ENCODE peak calls at places on chromosomes 13 and 19, in six cellular contexts. C is IMR-90, E is mesenchymal stem cell, Y is neuronal stem cell, M is H9, V is H1. O is an unnamed sample.

GRCh38 chr13:80262051-80262695 is 78.8 kb downstream of the SPRY2 start:
- DNase-seq in C (no peak), E (no peak), Y (no peak), M (no peak), V (no peak), O (no peak)

GRCh38 chr19:38389101-38389925 is 816 bp downstream of the SPRED3 start:
- DNase-seq in C (peak), E (peak), Y (peak), M (peak), V (no peak), O (peak)

GRCh38 chr13:102354011-102354410 is 47.8 kb downstream of the FGF14 start:
- DNase-seq in C (no peak), E (no peak), Y (no peak), M (no peak), V (no peak), O (peak)

GRCh38 chr19:57269515-57270250 is 10.6 kb upstream of the ZNF460 start:
- DNase-seq in C (peak), E (peak), Y (no peak), M (no peak), V (no peak), O (peak)

GRCh38 chr19:2254052-2254872 is 2.0 kb downstream of the JSRP1 start:
- DNase-seq in C (peak), E (peak), Y (peak), M (peak), V (no peak), O (peak)

GRCh38 chr19:46471116-46471733 is at the start of gene PNMA8A:
- DNase-seq in C (peak), E (peak), Y (peak), M (peak), V (peak), O (peak)

GRCh38 chr19:51735759-51736449 is 12.1 kb upstream of the HAS1 start:
- DNase-seq in C (peak), E (no peak), Y (no peak), M (no peak), V (no peak), O (peak)

GRCh38 chr19:2087621-2088100 is 8.5 kb downstream of the MOB3A start:
- DNase-seq in C (no peak), E (no peak), Y (no peak), M (no peak), V (no peak), O (no peak)

GRCh38 chr19:4061683-4062575 is 4.8 kb downstream of the ZBTB7A start:
- DNase-seq in C (no peak), E (no peak), Y (no peak), M (peak), V (no peak), O (peak)

GRCh38 chr19:19402656-19403372 is 2.7 kb upstream of the GATAD2A start:
- DNase-seq in C (no peak), E (peak), Y (no peak), M (no peak), V (no peak), O (no peak)

GRCh38 chr13:62357887-62358645 is 942.4 kb upstream of the PCDH20 start:
- DNase-seq in C (peak), E (peak), Y (peak), M (peak), V (peak), O (peak)

GRCh38 chr13:29884671-29885424 is 34.4 kb upstream of the UBL3 start:
- DNase-seq in C (peak), E (no peak), Y (peak), M (peak), V (no peak), O (no peak)

GRCh38 chr13:37884026-37884425 is 14.5 kb upstream of the TRPC4 start:
- DNase-seq in C (no peak), E (no peak), Y (no peak), M (no peak), V (no peak), O (no peak)
- H4K91ac ChIP-seq in C (no peak), E (no peak), Y (no peak), M (no peak), V (no peak), O (no peak)

GRCh38 chr19:6514926-6515325 is 12.8 kb upstream of the TUBB4A start:
- DNase-seq in C (no peak), E (no peak), Y (no peak), M (no peak), V (no peak), O (no peak)

GRCh38 chr19:6519289-6519688 is 11.5 kb upstream of the TNFSF9 start:
- DNase-seq in C (peak), E (no peak), Y (no peak), M (no peak), V (no peak), O (peak)

GRCh38 chr19:6521718-6522646 is 8.8 kb upstream of the TNFSF9 start:
- DNase-seq in C (no peak), E (no peak), Y (no peak), M (no peak), V (no peak), O (no peak)

GRCh38 chr19:6516018-6516658 is 14.0 kb upstream of the TUBB4A start:
- DNase-seq in C (peak), E (peak), Y (peak), M (peak), V (peak), O (peak)

DNA sequence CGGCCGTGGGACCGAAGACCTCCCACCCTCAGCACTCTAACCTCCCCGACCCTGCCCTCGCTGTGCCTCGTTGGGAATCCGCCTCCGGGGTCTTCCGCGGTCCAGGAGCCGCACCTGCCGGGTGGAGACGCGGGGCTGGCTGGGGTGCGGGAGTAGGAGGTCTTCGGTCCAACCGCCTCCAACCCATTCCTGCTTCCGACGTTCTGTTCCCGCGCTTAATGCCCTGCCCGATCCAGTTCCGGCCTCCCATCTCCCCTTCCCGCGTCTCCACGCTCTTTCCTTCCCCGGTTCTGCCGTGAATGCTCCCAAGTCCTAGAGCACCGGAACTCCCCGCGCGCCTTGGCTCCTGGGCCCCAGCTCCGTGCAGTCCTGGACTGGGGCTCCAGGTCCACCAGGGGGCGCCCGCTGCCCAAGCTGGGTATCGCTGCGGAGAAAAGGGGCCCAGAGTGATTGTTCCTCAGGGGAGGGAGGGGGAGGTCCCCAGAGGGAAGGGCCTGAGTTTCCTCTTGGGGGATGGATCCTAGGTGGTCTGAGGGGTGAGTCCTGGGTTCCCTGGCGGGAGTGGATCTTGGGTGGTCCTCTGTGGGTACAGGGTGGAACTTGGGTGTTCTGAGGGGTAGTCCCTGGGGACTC is 14.1 kb upstream of the TNFSF9 start:
- DNase-seq in C (peak), E (peak), Y (peak), M (peak), V (no peak), O (peak)
- H3K23ac ChIP-seq in C (no peak), E (no peak), Y (peak), M (no peak), V (no peak), O (no peak)

DNA sequence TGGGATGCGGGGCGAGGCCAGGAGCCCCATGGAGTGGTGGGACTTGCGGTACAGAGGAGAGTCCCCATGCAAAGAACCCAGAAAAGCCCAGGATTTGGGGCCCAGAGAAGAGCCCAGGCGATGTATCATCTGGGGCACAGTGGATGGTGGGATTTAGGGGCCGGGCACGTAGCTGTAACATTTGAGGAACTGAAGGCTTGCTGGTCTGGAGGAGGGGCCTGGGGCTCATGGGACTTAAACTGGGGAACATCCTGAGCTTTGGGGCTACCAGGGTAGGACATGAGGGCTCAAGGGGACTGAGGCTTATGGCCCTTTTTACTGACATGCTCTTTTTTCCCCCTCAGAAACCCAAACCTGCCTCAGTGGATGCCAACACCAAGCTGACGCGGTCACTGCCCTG is 13.5 kb downstream of the MED25 start:
- DNase-seq in C (no peak), E (no peak), Y (no peak), M (no peak), V (no peak), O (no peak)
- H4K91ac ChIP-seq in C (no peak), E (no peak), Y (no peak), M (no peak), V (no peak), O (no peak)

DNA sequence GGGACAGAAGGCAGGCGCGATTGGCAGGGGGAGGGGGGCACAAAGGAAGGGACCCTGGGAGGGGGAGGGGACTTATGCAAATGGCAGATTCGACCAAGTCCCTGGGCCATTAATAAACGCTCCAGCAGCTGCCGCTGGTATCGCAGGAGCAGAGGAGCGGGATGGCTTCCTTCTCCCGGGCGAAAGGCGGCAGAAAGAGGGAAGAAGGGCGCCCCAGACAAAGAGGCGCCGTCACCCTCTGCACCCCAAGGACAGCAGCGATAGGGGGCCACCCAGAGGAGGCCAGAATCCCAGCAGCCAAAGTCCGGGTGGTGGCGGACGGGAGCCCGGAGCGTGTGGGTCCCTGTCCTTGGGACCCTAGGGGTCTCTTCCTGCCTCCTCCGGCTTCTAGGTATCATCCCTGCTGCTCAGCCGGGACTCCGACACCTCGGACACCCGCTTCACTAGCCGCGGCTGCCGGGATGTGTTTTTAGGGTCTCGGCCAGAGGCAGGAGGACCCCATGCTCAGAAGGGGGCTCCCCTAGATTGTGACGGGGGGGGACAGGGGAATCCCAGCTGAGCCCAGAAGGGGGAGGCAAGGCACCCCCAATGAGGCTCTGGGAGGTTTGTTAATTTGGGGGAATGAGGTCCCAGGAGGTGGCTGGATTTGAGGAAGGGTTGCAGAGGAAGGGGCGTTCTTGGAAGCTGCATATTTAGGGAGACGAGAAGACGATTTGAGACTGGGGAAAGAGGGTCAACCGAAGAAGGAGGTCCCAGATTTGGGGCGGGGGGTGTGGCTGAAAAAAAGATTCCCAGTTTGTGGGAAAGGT is 1.7 kb downstream of the PTPRS start:
- DNase-seq in C (no peak), E (no peak), Y (peak), M (peak), V (peak), O (no peak)
- H3K23ac ChIP-seq in C (peak), E (peak), Y (no peak), M (no peak), V (no peak), O (no peak)

GRCh38 chr13:51479199-51479523 is 26.3 kb upstream of the INTS6 start:
- DNase-seq in C (peak), E (peak), Y (no peak), M (no peak), V (no peak), O (no peak)
- H4K91ac ChIP-seq in C (peak), E (no peak), Y (no peak), M (no peak), V (no peak), O (no peak)

GRCh38 chr19:11577451-11578341 is at the start of gene ACP5:
- DNase-seq in C (no peak), E (peak), Y (no peak), M (no peak), V (no peak), O (no peak)

GRCh38 chr19:11580665-11581418 is 3.4 kb upstream of the ACP5 start:
- DNase-seq in C (peak), E (peak), Y (no peak), M (no peak), V (no peak), O (no peak)

GRCh38 chr19:11576186-11576585 is 1.3 kb downstream of the ACP5 start:
- DNase-seq in C (no peak), E (no peak), Y (no peak), M (no peak), V (no peak), O (no peak)

GRCh38 chr19:11581740-11582139 is 4.3 kb upstream of the ACP5 start:
- DNase-seq in C (peak), E (peak), Y (no peak), M (no peak), V (no peak), O (no peak)

DNA sequence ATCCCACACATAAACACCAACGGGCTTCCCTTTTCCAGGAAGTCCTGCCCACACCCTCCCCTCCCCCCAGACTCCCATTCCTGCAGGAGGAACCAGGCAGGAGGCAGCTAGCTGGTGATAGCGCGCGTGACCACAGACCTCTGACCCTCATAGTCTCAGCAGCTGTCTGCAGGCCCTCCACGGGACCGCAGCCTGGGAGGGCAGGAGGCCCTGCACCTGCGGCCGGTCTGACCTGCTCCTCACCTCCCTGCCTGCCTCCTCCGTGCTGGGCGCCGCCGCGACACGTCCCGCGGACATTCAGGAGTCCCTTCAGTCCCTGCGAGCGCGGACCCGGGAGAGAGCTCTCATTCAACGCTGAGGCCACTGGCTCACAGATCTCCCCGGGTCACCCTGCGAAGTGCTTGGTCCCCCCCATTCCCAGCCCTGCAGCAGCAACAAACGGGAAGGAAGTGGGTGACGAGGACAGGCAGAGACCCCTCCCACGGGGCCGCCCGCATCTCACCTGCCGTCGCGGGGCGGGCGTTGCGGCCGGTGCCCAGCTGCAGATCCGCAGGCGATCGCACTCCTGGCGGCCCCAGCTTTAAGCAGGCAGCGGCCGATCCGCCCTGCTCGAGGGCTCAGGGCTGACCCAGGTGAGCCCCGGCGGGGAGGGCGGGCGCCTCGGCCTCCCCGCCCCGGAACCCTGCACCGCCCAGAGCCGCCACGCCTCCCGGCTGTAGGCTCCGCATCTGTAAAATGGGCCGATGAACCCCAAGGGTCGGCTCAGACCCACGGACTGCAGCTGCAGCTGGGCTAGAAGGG is 1.1 kb upstream of the ACP5 start:
- DNase-seq in C (no peak), E (peak), Y (no peak), M (peak), V (no peak), O (no peak)
- H3K23ac ChIP-seq in C (peak), E (no peak), Y (peak), M (no peak), V (no peak), O (no peak)